ENCODE peak calls at places on chromosomes 6 and 20, in five cellular contexts. One of them, this sample, is unnamed.

GRCh38 chr20:21322921-21323321 is 19.8 kb downstream of the XRN2 start:
- DNase-seq in AG04449: no peak
- DNase-seq in gastrocnemius medialis: no peak
- DNase-seq in effector memory CD4-positive, alpha-beta T cell: no peak
- DNase-seq in cardiac muscle cell: no peak
- DNase-seq in this sample: no peak

GRCh38 chr20:2873747-2874041 is 413 bp downstream of the PTPRA start:
- DNase-seq in AG04449: no peak
- DNase-seq in gastrocnemius medialis: no peak
- DNase-seq in effector memory CD4-positive, alpha-beta T cell: peak
- DNase-seq in cardiac muscle cell: peak
- DNase-seq in this sample: peak

GRCh38 chr6:135002974-135003703 is 51.5 kb downstream of the HBS1L start:
- DNase-seq in AG04449: no peak
- DNase-seq in gastrocnemius medialis: no peak
- DNase-seq in effector memory CD4-positive, alpha-beta T cell: no peak
- DNase-seq in cardiac muscle cell: no peak
- DNase-seq in this sample: no peak

GRCh38 chr6:111592726-111593515 is 12.8 kb downstream of the TRAF3IP2 start:
- DNase-seq in AG04449: no peak
- DNase-seq in gastrocnemius medialis: no peak
- DNase-seq in effector memory CD4-positive, alpha-beta T cell: no peak
- DNase-seq in cardiac muscle cell: no peak
- DNase-seq in this sample: no peak

GRCh38 chr20:45827030-45827652 is at the start of gene TNNC2:
- DNase-seq in AG04449: no peak
- DNase-seq in gastrocnemius medialis: peak
- DNase-seq in effector memory CD4-positive, alpha-beta T cell: no peak
- DNase-seq in cardiac muscle cell: no peak
- DNase-seq in this sample: no peak

GRCh38 chr6:69863766-69864165 is 2.6 kb upstream of the COL19A1 start:
- DNase-seq in AG04449: no peak
- DNase-seq in gastrocnemius medialis: no peak
- DNase-seq in effector memory CD4-positive, alpha-beta T cell: no peak
- DNase-seq in cardiac muscle cell: no peak
- DNase-seq in this sample: no peak

GRCh38 chr6:11215773-11216172 is 16.7 kb downstream of the NEDD9 start:
- DNase-seq in AG04449: no peak
- DNase-seq in gastrocnemius medialis: no peak
- DNase-seq in effector memory CD4-positive, alpha-beta T cell: no peak
- DNase-seq in cardiac muscle cell: no peak
- DNase-seq in this sample: no peak

GRCh38 chr6:143598466-143599080 is 79.2 kb upstream of the PHACTR2 start:
- DNase-seq in AG04449: no peak
- DNase-seq in gastrocnemius medialis: no peak
- DNase-seq in effector memory CD4-positive, alpha-beta T cell: no peak
- DNase-seq in cardiac muscle cell: no peak
- DNase-seq in this sample: no peak

GRCh38 chr6:99348823-99349619 is 453 bp downstream of the FAXC start:
- DNase-seq in AG04449: no peak
- DNase-seq in gastrocnemius medialis: no peak
- DNase-seq in effector memory CD4-positive, alpha-beta T cell: no peak
- DNase-seq in cardiac muscle cell: peak
- DNase-seq in this sample: no peak

GRCh38 chr6:50816115-50816675 is 2.5 kb upstream of the TFAP2B start:
- DNase-seq in AG04449: no peak
- DNase-seq in gastrocnemius medialis: no peak
- DNase-seq in effector memory CD4-positive, alpha-beta T cell: no peak
- DNase-seq in cardiac muscle cell: peak
- DNase-seq in this sample: peak

GRCh38 chr20:38094373-38094775 is 60.8 kb downstream of the RPRD1B start:
- DNase-seq in AG04449: no peak
- DNase-seq in gastrocnemius medialis: peak
- DNase-seq in effector memory CD4-positive, alpha-beta T cell: peak
- DNase-seq in cardiac muscle cell: peak
- DNase-seq in this sample: no peak

GRCh38 chr6:167098825-167099225 is 24.1 kb upstream of the CCR6 start:
- DNase-seq in AG04449: no peak
- DNase-seq in gastrocnemius medialis: no peak
- DNase-seq in effector memory CD4-positive, alpha-beta T cell: no peak
- DNase-seq in cardiac muscle cell: no peak
- DNase-seq in this sample: peak

GRCh38 chr6:49915035-49915434 is 48.7 kb upstream of the CRISP1 start:
- DNase-seq in AG04449: no peak
- DNase-seq in gastrocnemius medialis: peak
- DNase-seq in effector memory CD4-positive, alpha-beta T cell: no peak
- DNase-seq in cardiac muscle cell: no peak
- DNase-seq in this sample: no peak

GRCh38 chr20:12153616-12154015 is 235.9 kb downstream of the BTBD3 start:
- DNase-seq in AG04449: no peak
- DNase-seq in gastrocnemius medialis: no peak
- DNase-seq in effector memory CD4-positive, alpha-beta T cell: no peak
- DNase-seq in cardiac muscle cell: peak
- DNase-seq in this sample: no peak

GRCh38 chr20:58237318-58238182 is 9.1 kb upstream of the ANKRD60 start:
- DNase-seq in AG04449: no peak
- DNase-seq in gastrocnemius medialis: no peak
- DNase-seq in effector memory CD4-positive, alpha-beta T cell: no peak
- DNase-seq in cardiac muscle cell: peak
- DNase-seq in this sample: no peak

GRCh38 chr6:131400782-131401496 is 172.1 kb upstream of the ARG1 start:
- DNase-seq in AG04449: no peak
- DNase-seq in gastrocnemius medialis: no peak
- DNase-seq in effector memory CD4-positive, alpha-beta T cell: no peak
- DNase-seq in cardiac muscle cell: no peak
- DNase-seq in this sample: no peak

GRCh38 chr20:1775117-1775516 is 117.5 kb upstream of the SIRPG start:
- DNase-seq in AG04449: peak
- DNase-seq in gastrocnemius medialis: no peak
- DNase-seq in effector memory CD4-positive, alpha-beta T cell: no peak
- DNase-seq in cardiac muscle cell: peak
- DNase-seq in this sample: no peak

GRCh38 chr20:10920396-10920795 is 246.6 kb upstream of the JAG1 start:
- DNase-seq in AG04449: no peak
- DNase-seq in gastrocnemius medialis: no peak
- DNase-seq in effector memory CD4-positive, alpha-beta T cell: no peak
- DNase-seq in cardiac muscle cell: no peak
- DNase-seq in this sample: no peak

GRCh38 chr6:134657751-134658522 is 292.0 kb downstream of the ALDH8A1 start:
- DNase-seq in AG04449: no peak
- DNase-seq in gastrocnemius medialis: no peak
- DNase-seq in effector memory CD4-positive, alpha-beta T cell: no peak
- DNase-seq in cardiac muscle cell: no peak
- DNase-seq in this sample: no peak

GRCh38 chr6:112571486-112571885 is 224.4 kb downstream of the RFPL4B start:
- DNase-seq in AG04449: no peak
- DNase-seq in gastrocnemius medialis: no peak
- DNase-seq in effector memory CD4-positive, alpha-beta T cell: no peak
- DNase-seq in cardiac muscle cell: peak
- DNase-seq in this sample: no peak

GRCh38 chr6:149065658-149066556 is 251.6 kb upstream of the TAB2 start:
- DNase-seq in AG04449: no peak
- DNase-seq in gastrocnemius medialis: no peak
- DNase-seq in effector memory CD4-positive, alpha-beta T cell: no peak
- DNase-seq in cardiac muscle cell: peak
- DNase-seq in this sample: no peak

GRCh38 chr6:125363360-125364121 is 61.8 kb upstream of the HDDC2 start:
- DNase-seq in AG04449: no peak
- DNase-seq in gastrocnemius medialis: peak
- DNase-seq in effector memory CD4-positive, alpha-beta T cell: no peak
- DNase-seq in cardiac muscle cell: peak
- DNase-seq in this sample: no peak

GRCh38 chr6:31086788-31087440 is 25.5 kb downstream of the C6orf15 start:
- DNase-seq in AG04449: no peak
- DNase-seq in gastrocnemius medialis: no peak
- DNase-seq in effector memory CD4-positive, alpha-beta T cell: no peak
- DNase-seq in cardiac muscle cell: peak
- DNase-seq in this sample: no peak

GRCh38 chr6:169296622-169297021 is 43.0 kb upstream of the THBS2 start:
- DNase-seq in AG04449: no peak
- DNase-seq in gastrocnemius medialis: no peak
- DNase-seq in effector memory CD4-positive, alpha-beta T cell: no peak
- DNase-seq in cardiac muscle cell: no peak
- DNase-seq in this sample: peak

DNA sequence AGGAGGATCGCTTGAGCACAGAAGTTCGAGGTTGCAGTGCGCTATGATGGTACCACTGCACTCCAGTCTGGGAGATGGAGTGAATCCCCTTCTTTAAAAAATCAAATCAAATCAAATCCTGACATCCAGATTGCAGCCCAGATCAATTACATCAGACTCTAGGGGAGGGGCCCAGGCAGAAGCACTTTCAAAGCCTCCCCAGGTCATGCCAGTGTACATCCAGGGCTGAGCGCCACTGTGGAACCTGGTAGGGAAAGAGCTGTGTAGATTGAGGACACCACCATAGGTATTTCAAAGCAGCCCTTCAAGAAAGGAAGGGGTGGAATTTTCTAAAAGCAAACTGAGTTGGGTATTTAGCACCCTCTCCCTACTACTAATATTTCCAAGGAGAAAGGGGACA is 89.5 kb downstream of the PRND start:
- DNase-seq in AG04449: no peak
- DNase-seq in gastrocnemius medialis: no peak
- DNase-seq in effector memory CD4-positive, alpha-beta T cell: no peak
- DNase-seq in cardiac muscle cell: no peak
- DNase-seq in this sample: no peak
- H3K4me3 ChIP-seq in AG04449: no peak
- H3K4me3 ChIP-seq in gastrocnemius medialis: no peak
- H3K4me3 ChIP-seq in effector memory CD4-positive, alpha-beta T cell: peak
- H3K4me3 ChIP-seq in cardiac muscle cell: no peak
- H3K4me3 ChIP-seq in this sample: no peak

GRCh38 chr6:117465691-117466090 is 16.8 kb upstream of the DCBLD1 start:
- DNase-seq in AG04449: no peak
- DNase-seq in gastrocnemius medialis: no peak
- DNase-seq in effector memory CD4-positive, alpha-beta T cell: no peak
- DNase-seq in cardiac muscle cell: no peak
- DNase-seq in this sample: no peak

GRCh38 chr6:117467876-117468275 is 14.6 kb upstream of the DCBLD1 start:
- DNase-seq in AG04449: no peak
- DNase-seq in gastrocnemius medialis: no peak
- DNase-seq in effector memory CD4-positive, alpha-beta T cell: no peak
- DNase-seq in cardiac muscle cell: no peak
- DNase-seq in this sample: no peak

GRCh38 chr6:117459447-117459944 is 23.0 kb upstream of the DCBLD1 start:
- DNase-seq in AG04449: no peak
- DNase-seq in gastrocnemius medialis: no peak
- DNase-seq in effector memory CD4-positive, alpha-beta T cell: no peak
- DNase-seq in cardiac muscle cell: no peak
- DNase-seq in this sample: no peak

GRCh38 chr6:117469356-117469755 is 13.1 kb upstream of the DCBLD1 start:
- DNase-seq in AG04449: no peak
- DNase-seq in gastrocnemius medialis: no peak
- DNase-seq in effector memory CD4-positive, alpha-beta T cell: no peak
- DNase-seq in cardiac muscle cell: no peak
- DNase-seq in this sample: no peak

DNA sequence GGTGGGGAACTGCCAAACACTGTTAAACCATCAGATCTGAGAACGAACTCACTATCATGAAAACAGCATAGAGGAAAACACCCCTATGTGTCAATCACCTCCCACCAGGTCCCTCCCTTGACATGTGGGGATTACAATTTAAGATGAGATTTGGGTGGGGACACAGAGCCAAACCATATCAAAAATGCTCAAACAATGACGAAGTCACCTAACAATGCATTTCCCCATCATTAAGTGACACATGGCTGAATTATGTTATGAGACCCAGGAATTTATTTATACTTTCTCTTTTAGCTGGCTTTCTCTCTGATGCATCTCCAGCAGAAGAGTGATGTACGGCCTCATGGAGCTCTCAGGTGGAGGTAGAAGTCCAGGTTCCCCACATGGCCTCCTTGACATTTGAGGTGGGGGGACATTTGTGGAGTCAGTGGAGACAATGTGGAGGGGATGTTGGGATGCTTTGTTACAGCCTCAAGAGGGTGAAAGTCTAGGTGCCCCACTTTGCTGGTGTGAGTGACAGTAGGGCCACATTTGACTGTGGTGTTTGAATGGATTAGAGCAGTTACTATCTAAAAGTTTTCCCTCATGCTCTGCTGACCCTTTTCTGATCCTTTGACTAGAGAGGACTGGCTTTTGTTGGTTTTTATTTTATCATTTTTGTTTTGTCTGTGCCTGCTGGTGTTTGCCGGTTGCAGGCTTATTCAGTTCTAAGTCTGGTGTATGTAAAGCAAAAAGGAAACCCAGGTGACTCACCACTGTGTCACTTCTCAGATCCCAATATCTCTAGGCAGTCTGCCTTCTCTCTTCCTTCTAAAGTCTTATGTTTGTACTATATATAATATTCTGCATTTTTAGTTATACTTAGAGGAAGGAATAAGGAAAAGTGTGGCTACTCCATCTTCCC is 18.5 kb upstream of the DCBLD1 start:
- DNase-seq in AG04449: no peak
- DNase-seq in gastrocnemius medialis: no peak
- DNase-seq in effector memory CD4-positive, alpha-beta T cell: no peak
- DNase-seq in cardiac muscle cell: peak
- DNase-seq in this sample: no peak
- H3K4me3 ChIP-seq in AG04449: peak
- H3K4me3 ChIP-seq in gastrocnemius medialis: no peak
- H3K4me3 ChIP-seq in effector memory CD4-positive, alpha-beta T cell: no peak
- H3K4me3 ChIP-seq in cardiac muscle cell: no peak
- H3K4me3 ChIP-seq in this sample: no peak

DNA sequence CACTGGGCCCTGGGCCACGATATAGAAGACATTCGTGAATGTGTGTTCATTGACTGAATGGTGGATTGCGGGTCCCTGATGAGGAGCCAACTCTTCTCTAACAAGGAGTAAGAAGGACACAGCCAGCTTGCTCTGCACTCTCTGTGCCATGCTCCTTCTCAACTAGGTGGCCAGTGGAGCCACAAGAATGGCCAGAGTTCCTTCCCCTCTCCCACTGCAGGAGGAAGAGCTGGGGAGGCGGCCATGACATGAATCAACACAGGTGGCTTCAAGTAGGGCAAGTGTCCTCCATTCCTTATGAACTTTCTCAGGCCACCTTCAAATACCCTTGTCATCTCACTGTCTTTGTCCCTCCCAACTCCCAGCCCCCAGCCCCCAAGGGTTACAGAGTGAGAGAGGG is 305.7 kb downstream of the KIF16B start:
- DNase-seq in AG04449: no peak
- DNase-seq in gastrocnemius medialis: no peak
- DNase-seq in effector memory CD4-positive, alpha-beta T cell: no peak
- DNase-seq in cardiac muscle cell: no peak
- DNase-seq in this sample: no peak
- H3K4me3 ChIP-seq in AG04449: no peak
- H3K4me3 ChIP-seq in gastrocnemius medialis: no peak
- H3K4me3 ChIP-seq in effector memory CD4-positive, alpha-beta T cell: no peak
- H3K4me3 ChIP-seq in cardiac muscle cell: no peak
- H3K4me3 ChIP-seq in this sample: no peak

DNA sequence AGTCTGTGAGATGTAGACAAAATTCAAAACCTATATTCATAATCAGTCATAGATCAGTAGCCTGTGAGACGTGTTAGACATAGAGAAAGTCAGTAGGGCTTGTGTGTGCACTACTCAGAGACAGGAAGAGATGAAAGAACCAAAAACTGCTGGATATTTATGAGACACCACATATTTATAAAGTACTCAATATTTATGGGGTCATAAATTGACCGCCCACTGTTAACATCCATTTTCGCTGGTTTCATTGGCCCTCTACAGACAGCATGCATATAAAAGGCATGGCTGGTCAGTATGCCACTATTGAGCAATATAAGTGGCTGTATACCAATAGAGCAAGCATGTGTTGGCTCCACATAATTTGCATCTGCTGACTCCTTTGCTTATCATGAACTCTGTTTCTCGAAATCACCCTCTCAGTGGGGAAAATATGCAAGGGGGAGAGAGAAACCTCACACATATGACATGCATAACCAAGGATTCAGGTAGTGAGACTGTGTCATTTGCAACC is 110.3 kb upstream of the BTN3A2 start:
- DNase-seq in AG04449: no peak
- DNase-seq in gastrocnemius medialis: no peak
- DNase-seq in effector memory CD4-positive, alpha-beta T cell: no peak
- DNase-seq in cardiac muscle cell: no peak
- DNase-seq in this sample: no peak
- H3K4me3 ChIP-seq in AG04449: no peak
- H3K4me3 ChIP-seq in gastrocnemius medialis: no peak
- H3K4me3 ChIP-seq in effector memory CD4-positive, alpha-beta T cell: no peak
- H3K4me3 ChIP-seq in cardiac muscle cell: no peak
- H3K4me3 ChIP-seq in this sample: no peak